ENCODE peak calls at places on chromosome 19, in six cellular contexts. P is DMS53; A is progenitor cell of endocrine pancreas; E is PC-3; H is SW 1271; K is naive thymus-derived CD8-positive, alpha-beta T cell. I is an unnamed sample.

GRCh38 chr19:18922228-18922985 is 2.9 kb downstream of the DDX49 start:
- DNase-seq in P (no peak), A (no peak), E (no peak), H (no peak), K (no peak), I (no peak)

GRCh38 chr19:9427941-9428340 is 7.4 kb downstream of the ZNF266 start:
- DNase-seq in P (no peak), A (no peak), E (no peak), H (no peak), K (no peak), I (no peak)

GRCh38 chr19:33052352-33052972 is 12.2 kb downstream of the RHPN2 start:
- DNase-seq in P (peak; percentile 63), A (no peak), E (peak; percentile 78), H (no peak), K (no peak), I (peak; percentile 92)

GRCh38 chr19:15317392-15318011 is 14.8 kb downstream of the BRD4 start:
- DNase-seq in P (no peak), A (no peak), E (no peak), H (no peak), K (no peak), I (no peak)

GRCh38 chr19:6041991-6042421 is 64.1 kb upstream of the RANBP3 start:
- DNase-seq in P (peak; percentile 20), A (no peak), E (no peak), H (no peak), K (no peak), I (no peak)

GRCh38 chr19:46353730-46354528 is 7.0 kb downstream of the PPP5C start:
- DNase-seq in P (no peak), A (no peak), E (no peak), H (no peak), K (no peak), I (no peak)

GRCh38 chr19:33208904-33209843 is 15.0 kb downstream of the LRP3 start:
- DNase-seq in P (no peak), A (no peak), E (no peak), H (no peak), K (no peak), I (no peak)

GRCh38 chr19:29665215-29665825 is at the start of gene PLEKHF1:
- DNase-seq in P (peak; percentile 80), A (peak; percentile 92), E (peak; percentile 77), H (peak; percentile 22), K (peak; percentile 78), I (peak; percentile 64)

GRCh38 chr19:53254451-53255341 is at the start of gene ZNF677:
- DNase-seq in P (no peak), A (peak; percentile 77), E (peak; percentile 65), H (no peak), K (peak; percentile 84), I (no peak)

GRCh38 chr19:51887522-51888498 is at the start of gene ZNF577:
- DNase-seq in P (no peak), A (peak; percentile 77), E (no peak), H (no peak), K (peak; percentile 51), I (peak; percentile 60)

GRCh38 chr19:55519461-55520311 is 17.2 kb downstream of the SBK2 start:
- DNase-seq in P (peak; percentile 89), A (no peak), E (peak; percentile 87), H (no peak), K (no peak), I (peak; percentile 27)

GRCh38 chr19:52670046-52670445 is 31.9 kb upstream of the ZNF83 start:
- DNase-seq in P (peak; percentile 57), A (no peak), E (peak; percentile 84), H (no peak), K (no peak), I (peak; percentile 49)

GRCh38 chr19:41299046-41299754 is 10.8 kb upstream of the CCDC97 start:
- DNase-seq in P (no peak), A (no peak), E (no peak), H (no peak), K (no peak), I (no peak)

GRCh38 chr19:10805758-10806247 is 30.2 kb downstream of the TMED1 start:
- DNase-seq in P (no peak), A (no peak), E (no peak), H (no peak), K (no peak), I (no peak)

GRCh38 chr19:23259961-23260360 is 9.8 kb upstream of the ZNF724 start:
- DNase-seq in P (no peak), A (no peak), E (no peak), H (no peak), K (no peak), I (no peak)

GRCh38 chr19:13764101-13764807 is at the start of gene MRI1:
- DNase-seq in P (peak; percentile 78), A (peak; percentile 39), E (peak; percentile 55), H (peak; percentile 50), K (peak; percentile 62), I (no peak)

GRCh38 chr19:18807861-18808331 is 16.8 kb upstream of the COMP start:
- DNase-seq in P (no peak), A (no peak), E (no peak), H (no peak), K (no peak), I (no peak)

GRCh38 chr19:55348317-55349034 is 6.0 kb downstream of the COX6B2 start:
- DNase-seq in P (no peak), A (no peak), E (no peak), H (no peak), K (no peak), I (no peak)

GRCh38 chr19:3026768-3027167 is 2.3 kb downstream of the TLE2 start:
- DNase-seq in P (no peak), A (no peak), E (no peak), H (no peak), K (no peak), I (no peak)

GRCh38 chr19:48206402-48207093 is 36.1 kb downstream of the ZSWIM9 start:
- DNase-seq in P (no peak), A (no peak), E (no peak), H (no peak), K (no peak), I (no peak)

GRCh38 chr19:28199323-28199722 is 1013.6 kb downstream of the UQCRFS1 start:
- DNase-seq in P (no peak), A (no peak), E (no peak), H (no peak), K (no peak), I (no peak)

GRCh38 chr19:18000981-18001836 is 6.8 kb upstream of the ARRDC2 start:
- DNase-seq in P (peak; percentile 95), A (no peak), E (peak; percentile 92), H (peak; percentile 78), K (peak; percentile 97), I (peak; percentile 84)

GRCh38 chr19:29277107-29277506 is 64.2 kb upstream of the UQCRFS1 start:
- DNase-seq in P (no peak), A (no peak), E (no peak), H (no peak), K (peak; percentile 69), I (no peak)

GRCh38 chr19:33767898-33768413 is 28.7 kb upstream of the KCTD15 start:
- DNase-seq in P (no peak), A (peak; percentile 84), E (peak; percentile 25), H (no peak), K (no peak), I (peak; percentile 29)

GRCh38 chr19:54952591-54953344 is 5.4 kb upstream of the NLRP7 start:
- DNase-seq in P (no peak), A (no peak), E (peak; percentile 49), H (no peak), K (no peak), I (no peak)

I was measured in HT-29.